ENCODE peak calls at places on chromosomes 13 and 19, in five cellular contexts. One of them, this sample, is unnamed.

GRCh38 chr13:67383358-67383757 is 153.2 kb upstream of the PCDH9 start:
- DNase-seq in H9: no peak
- DNase-seq in tibial artery: no peak
- DNase-seq in colonic mucosa: no peak
- DNase-seq in ascending aorta: no peak
- DNase-seq in this sample: no peak

GRCh38 chr13:41459754-41460111 is 2.4 kb downstream of the RGCC start:
- DNase-seq in colonic mucosa: no peak
- DNase-seq in tibial artery: no peak
- DNase-seq in ascending aorta: no peak
- DNase-seq in H9: no peak
- DNase-seq in this sample: no peak

GRCh38 chr19:13764101-13764807 is at the start of gene MRI1:
- DNase-seq in colonic mucosa: peak; percentile 83
- DNase-seq in tibial artery: peak; percentile 74
- DNase-seq in H9: peak; percentile 48
- DNase-seq in ascending aorta: no peak
- DNase-seq in this sample: peak; percentile 78

GRCh38 chr19:58229255-58229639 is 533 bp downstream of the ZNF544 start:
- DNase-seq in H9: peak; percentile 55
- DNase-seq in ascending aorta: no peak
- DNase-seq in colonic mucosa: no peak
- DNase-seq in tibial artery: no peak
- DNase-seq in this sample: no peak

GRCh38 chr13:20713751-20714150 is 10.3 kb downstream of the IL17D start:
- DNase-seq in ascending aorta: no peak
- DNase-seq in H9: no peak
- DNase-seq in colonic mucosa: no peak
- DNase-seq in tibial artery: no peak
- DNase-seq in this sample: no peak

GRCh38 chr13:32811297-32811800 is 204.9 kb upstream of the KL start:
- DNase-seq in colonic mucosa: peak; percentile 31
- DNase-seq in H9: no peak
- DNase-seq in tibial artery: no peak
- DNase-seq in ascending aorta: no peak
- DNase-seq in this sample: no peak

GRCh38 chr19:56110515-56111448 is 10.3 kb downstream of the ZNF787 start:
- DNase-seq in colonic mucosa: peak; percentile 55
- DNase-seq in H9: no peak
- DNase-seq in tibial artery: no peak
- DNase-seq in ascending aorta: no peak
- DNase-seq in this sample: no peak

GRCh38 chr19:5281588-5281987 is 59.0 kb downstream of the PTPRS start:
- DNase-seq in H9: no peak
- DNase-seq in tibial artery: peak; percentile 93
- DNase-seq in ascending aorta: no peak
- DNase-seq in colonic mucosa: peak; percentile 28
- DNase-seq in this sample: peak; percentile 61

GRCh38 chr13:113115363-113116205 is 7.0 kb upstream of the F10 start:
- DNase-seq in H9: no peak
- DNase-seq in tibial artery: peak; percentile 13
- DNase-seq in ascending aorta: no peak
- DNase-seq in colonic mucosa: no peak
- DNase-seq in this sample: no peak

GRCh38 chr13:53141336-53141735 is 112.7 kb downstream of the OLFM4 start:
- DNase-seq in H9: no peak
- DNase-seq in ascending aorta: no peak
- DNase-seq in tibial artery: no peak
- DNase-seq in colonic mucosa: no peak
- DNase-seq in this sample: no peak

GRCh38 chr19:55353803-55354697 is 469 bp downstream of the COX6B2 start:
- DNase-seq in ascending aorta: no peak
- DNase-seq in tibial artery: peak; percentile 40
- DNase-seq in H9: peak; percentile 88
- DNase-seq in colonic mucosa: peak; percentile 84
- DNase-seq in this sample: peak; percentile 81

GRCh38 chr19:29256516-29256915 is 43.6 kb upstream of the UQCRFS1 start:
- DNase-seq in ascending aorta: no peak
- DNase-seq in tibial artery: no peak
- DNase-seq in H9: no peak
- DNase-seq in colonic mucosa: no peak
- DNase-seq in this sample: no peak

GRCh38 chr13:60944863-60945262 is 470.8 kb downstream of the PCDH20 start:
- DNase-seq in tibial artery: no peak
- DNase-seq in colonic mucosa: no peak
- DNase-seq in H9: no peak
- DNase-seq in ascending aorta: no peak
- DNase-seq in this sample: no peak

GRCh38 chr13:87208636-87209035 is 462.5 kb upstream of the SLITRK5 start:
- DNase-seq in H9: no peak
- DNase-seq in tibial artery: no peak
- DNase-seq in colonic mucosa: no peak
- DNase-seq in ascending aorta: no peak
- DNase-seq in this sample: no peak

GRCh38 chr13:28337196-28338045 is 157.5 kb downstream of the FLT1 start:
- DNase-seq in H9: no peak
- DNase-seq in tibial artery: no peak
- DNase-seq in ascending aorta: no peak
- DNase-seq in colonic mucosa: no peak
- DNase-seq in this sample: no peak

GRCh38 chr13:113026391-113026910 is 57.4 kb downstream of the MCF2L start:
- DNase-seq in tibial artery: no peak
- DNase-seq in H9: no peak
- DNase-seq in colonic mucosa: no peak
- DNase-seq in ascending aorta: no peak
- DNase-seq in this sample: no peak

GRCh38 chr19:55353356-55353802 is 1.1 kb downstream of the COX6B2 start:
- DNase-seq in H9: no peak
- DNase-seq in ascending aorta: no peak
- DNase-seq in colonic mucosa: no peak
- DNase-seq in tibial artery: no peak
- DNase-seq in this sample: no peak

GRCh38 chr19:46915386-46915785 is 54.6 kb downstream of the ARHGAP35 start:
- DNase-seq in ascending aorta: no peak
- DNase-seq in colonic mucosa: no peak
- DNase-seq in H9: no peak
- DNase-seq in tibial artery: no peak
- DNase-seq in this sample: no peak

GRCh38 chr19:28582807-28583206 is 630.1 kb downstream of the UQCRFS1 start:
- DNase-seq in ascending aorta: no peak
- DNase-seq in tibial artery: no peak
- DNase-seq in colonic mucosa: no peak
- DNase-seq in H9: no peak
- DNase-seq in this sample: no peak

GRCh38 chr13:65990684-65991083 is 1239.5 kb downstream of the PCDH9 start:
- DNase-seq in colonic mucosa: no peak
- DNase-seq in ascending aorta: no peak
- DNase-seq in tibial artery: no peak
- DNase-seq in H9: no peak
- DNase-seq in this sample: no peak

GRCh38 chr19:17974551-17974950 is 7.6 kb downstream of the KCNN1 start:
- DNase-seq in colonic mucosa: no peak
- DNase-seq in H9: no peak
- DNase-seq in ascending aorta: no peak
- DNase-seq in tibial artery: no peak
- DNase-seq in this sample: no peak

GRCh38 chr13:66972659-66973058 is 257.5 kb downstream of the PCDH9 start:
- DNase-seq in ascending aorta: no peak
- DNase-seq in colonic mucosa: no peak
- DNase-seq in tibial artery: no peak
- DNase-seq in H9: no peak
- DNase-seq in this sample: no peak

GRCh38 chr13:42574435-42575311 is 721 bp downstream of the TNFSF11 start:
- DNase-seq in H9: peak; percentile 43
- DNase-seq in tibial artery: no peak
- DNase-seq in ascending aorta: no peak
- DNase-seq in colonic mucosa: no peak
- DNase-seq in this sample: peak; percentile 59

GRCh38 chr13:111486331-111486730 is 165.9 kb downstream of the TEX29 start:
- DNase-seq in H9: no peak
- DNase-seq in ascending aorta: no peak
- DNase-seq in colonic mucosa: peak; percentile 2
- DNase-seq in tibial artery: no peak
- DNase-seq in this sample: no peak

GRCh38 chr19:41131186-41131585 is 17.0 kb downstream of the CYP2F1 start:
- DNase-seq in H9: no peak
- DNase-seq in colonic mucosa: no peak
- DNase-seq in tibial artery: no peak
- DNase-seq in ascending aorta: no peak
- DNase-seq in this sample: no peak

GRCh38 chr19:45769821-45770191 is 754 bp upstream of the SIX5 start:
- DNase-seq in colonic mucosa: peak; percentile 68
- DNase-seq in H9: no peak
- DNase-seq in ascending aorta: no peak
- DNase-seq in tibial artery: peak; percentile 54
- DNase-seq in this sample: peak; percentile 58

GRCh38 chr13:112962396-112962795 is 6.6 kb upstream of the MCF2L start:
- DNase-seq in colonic mucosa: no peak
- DNase-seq in H9: no peak
- DNase-seq in ascending aorta: no peak
- DNase-seq in tibial artery: no peak
- DNase-seq in this sample: no peak

GRCh38 chr19:29505034-29505824 is 20.6 kb upstream of the VSTM2B start:
- DNase-seq in tibial artery: no peak
- DNase-seq in H9: no peak
- DNase-seq in ascending aorta: no peak
- DNase-seq in colonic mucosa: no peak
- DNase-seq in this sample: no peak

DNA sequence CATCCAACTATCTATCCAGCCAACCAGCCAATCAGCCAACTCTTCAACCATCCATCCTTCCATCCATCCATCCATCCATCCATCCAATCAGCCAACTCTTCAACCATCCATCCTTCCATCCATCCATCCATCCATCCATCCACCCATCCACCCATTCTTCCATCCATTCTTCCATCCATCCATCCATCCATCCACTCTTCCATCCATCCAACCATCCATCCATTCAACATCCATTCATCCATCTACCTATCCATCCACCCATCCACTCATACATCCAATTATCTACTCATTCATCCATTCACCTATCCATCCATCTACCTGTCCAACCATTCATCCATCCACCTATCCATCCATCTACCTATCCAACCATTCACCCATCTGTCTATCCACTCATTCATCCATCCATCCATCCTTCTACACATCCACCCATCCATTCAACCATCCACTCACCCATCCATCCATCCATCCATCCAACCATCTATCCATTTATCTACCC is 9.4 kb downstream of the ARHGEF18 start:
- DNase-seq in H9: no peak
- DNase-seq in ascending aorta: no peak
- DNase-seq in colonic mucosa: no peak
- DNase-seq in tibial artery: no peak
- DNase-seq in this sample: no peak
- H3K4me1 ChIP-seq in H9: no peaks in the 10 kb centered on the region
- H3K4me1 ChIP-seq in ascending aorta: no peaks in the 10 kb centered on the region
- H3K4me1 ChIP-seq in colonic mucosa: no peaks in the 10 kb centered on the region
- H3K4me1 ChIP-seq in tibial artery: no peaks in the 10 kb centered on the region
- H3K4me1 ChIP-seq in this sample: no peaks in the 10 kb centered on the region

GRCh38 chr13:50419466-50419865 is 404.2 kb downstream of the KCNRG start:
- DNase-seq in H9: no peak
- DNase-seq in tibial artery: no peak
- DNase-seq in ascending aorta: no peak
- DNase-seq in colonic mucosa: no peak
- DNase-seq in this sample: no peak

GRCh38 chr13:50421457-50422130 is 406.4 kb downstream of the KCNRG start:
- DNase-seq in tibial artery: no peak
- DNase-seq in ascending aorta: no peak
- DNase-seq in H9: no peak
- DNase-seq in colonic mucosa: no peak
- DNase-seq in this sample: no peak

GRCh38 chr13:50419896-50420295 is 404.7 kb downstream of the KCNRG start:
- DNase-seq in H9: no peak
- DNase-seq in colonic mucosa: no peak
- DNase-seq in ascending aorta: no peak
- DNase-seq in tibial artery: no peak
- DNase-seq in this sample: no peak

GRCh38 chr13:50422181-50423148 is 407.2 kb downstream of the KCNRG start:
- DNase-seq in colonic mucosa: no peak
- DNase-seq in ascending aorta: no peak
- DNase-seq in tibial artery: no peak
- DNase-seq in H9: no peak
- DNase-seq in this sample: no peak

DNA sequence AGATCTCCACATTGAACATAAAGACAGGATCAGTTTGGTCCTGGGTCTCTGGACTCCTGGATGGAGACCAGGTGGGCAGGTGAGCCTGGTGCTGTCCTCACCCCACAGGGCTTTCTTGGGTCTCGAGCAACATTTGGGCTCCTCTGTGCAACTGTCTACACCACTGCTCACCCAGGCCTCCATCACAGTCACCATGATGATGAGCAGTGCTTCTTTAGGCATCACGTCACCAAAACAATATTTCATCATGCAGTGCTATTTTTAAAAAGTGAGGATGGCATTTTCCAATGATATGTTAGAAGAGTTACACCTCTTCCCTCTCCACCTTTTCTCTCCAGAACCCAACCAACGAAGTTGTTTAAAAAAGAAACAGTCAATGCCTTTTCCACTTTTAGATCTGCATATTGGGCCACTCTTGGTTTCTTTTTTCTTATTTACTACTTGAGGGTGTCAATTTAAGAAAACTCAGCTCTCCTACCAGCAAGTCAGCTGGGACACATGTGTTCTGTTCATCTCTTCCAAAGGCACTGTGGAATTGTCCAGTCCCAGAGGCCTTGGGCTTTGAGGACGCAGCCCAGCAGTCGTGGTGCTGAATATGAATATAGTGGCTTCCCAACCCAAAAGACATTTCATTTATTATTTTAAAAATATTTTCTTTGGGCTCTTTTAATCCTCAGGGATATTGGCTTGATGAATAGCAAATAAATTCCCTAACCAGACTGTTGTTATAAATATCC is 405.6 kb downstream of the KCNRG start:
- DNase-seq in H9: no peak
- DNase-seq in colonic mucosa: no peak
- DNase-seq in tibial artery: no peak
- DNase-seq in ascending aorta: no peak
- DNase-seq in this sample: no peak
- H3K4me1 ChIP-seq in H9: no peaks in the 10 kb centered on the region
- H3K4me1 ChIP-seq in colonic mucosa: no peaks in the 10 kb centered on the region
- H3K4me1 ChIP-seq in tibial artery: no peaks in the 10 kb centered on the region
- H3K4me1 ChIP-seq in ascending aorta: peaks cover 4% of the 10 kb centered on the region
- H3K4me1 ChIP-seq in this sample: no peaks in the 10 kb centered on the region

GRCh38 chr19:3585301-3586123 is at the start of gene GIPC3:
- DNase-seq in ascending aorta: no peak
- DNase-seq in H9: no peak
- DNase-seq in tibial artery: no peak
- DNase-seq in colonic mucosa: no peak
- DNase-seq in this sample: no peak
- H3K4me1 ChIP-seq in ascending aorta: peaks cover 7% of the 10 kb centered on the region
- H3K4me1 ChIP-seq in H9: no peaks in the 10 kb centered on the region
- H3K4me1 ChIP-seq in tibial artery: no peaks in the 10 kb centered on the region
- H3K4me1 ChIP-seq in colonic mucosa: no peaks in the 10 kb centered on the region
- H3K4me1 ChIP-seq in this sample: peaks cover 12% of the 10 kb centered on the region

DNA sequence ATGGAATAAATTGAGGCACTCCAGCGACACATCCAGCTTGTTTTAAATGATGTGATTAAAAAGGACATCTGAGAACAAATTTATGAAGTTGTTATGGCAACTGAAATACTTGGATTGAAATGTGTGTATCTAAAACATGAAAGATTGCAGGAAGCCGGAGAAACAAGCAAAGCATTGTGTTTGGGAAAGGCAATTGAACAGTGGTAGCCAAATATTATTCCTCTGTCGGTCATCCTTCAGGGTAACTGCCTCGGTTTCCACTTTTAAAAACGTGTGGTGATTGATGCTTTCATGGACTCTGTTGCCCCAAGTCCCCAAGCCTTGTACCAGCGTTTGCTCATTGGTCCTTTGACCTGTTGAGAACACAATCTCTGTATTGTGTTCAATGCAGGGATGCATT is 158.8 kb downstream of the TM9SF2 start:
- DNase-seq in ascending aorta: no peak
- DNase-seq in colonic mucosa: no peak
- DNase-seq in H9: no peak
- DNase-seq in tibial artery: no peak
- DNase-seq in this sample: no peak
- H3K4me1 ChIP-seq in ascending aorta: no peaks in the 10 kb centered on the region
- H3K4me1 ChIP-seq in colonic mucosa: no peaks in the 10 kb centered on the region
- H3K4me1 ChIP-seq in H9: peaks cover 21% of the 10 kb centered on the region
- H3K4me1 ChIP-seq in tibial artery: no peaks in the 10 kb centered on the region
- H3K4me1 ChIP-seq in this sample: peaks cover 8% of the 10 kb centered on the region